ENCODE peak calls at places on chromosomes 2 and 18, in ten cellular contexts. One of them, this sample, is unnamed.

GRCh38 chr2:188410504-188411235 is 119.0 kb downstream of the GULP1 start:
- DNase-seq in fibroblast of the aortic adventitia: no peak
- DNase-seq in GM12878: no peak
- DNase-seq in right lobe of liver: no peak
- DNase-seq in right atrium auricular region: no peak
- DNase-seq in DND-41: no peak
- DNase-seq in lung: no peak
- DNase-seq in BJ: no peak
- DNase-seq in ascending aorta: no peak
- DNase-seq in Panc1: no peak
- DNase-seq in this sample: peak; percentile 30

GRCh38 chr2:22894761-22895160 is 490.2 kb upstream of the KLHL29 start:
- DNase-seq in fibroblast of the aortic adventitia: no peak
- DNase-seq in GM12878: no peak
- DNase-seq in right lobe of liver: no peak
- DNase-seq in right atrium auricular region: no peak
- DNase-seq in DND-41: no peak
- DNase-seq in lung: no peak
- DNase-seq in BJ: no peak
- DNase-seq in ascending aorta: no peak
- DNase-seq in Panc1: no peak
- DNase-seq in this sample: no peak

GRCh38 chr18:41073372-41073954 is 881.6 kb upstream of the PIK3C3 start:
- DNase-seq in fibroblast of the aortic adventitia: peak; percentile 54
- DNase-seq in GM12878: no peak
- DNase-seq in right lobe of liver: no peak
- DNase-seq in right atrium auricular region: no peak
- DNase-seq in DND-41: no peak
- DNase-seq in lung: no peak
- DNase-seq in BJ: peak; percentile 77
- DNase-seq in ascending aorta: no peak
- DNase-seq in Panc1: no peak
- DNase-seq in this sample: peak; percentile 38

GRCh38 chr18:57148263-57148662 is 1.4 kb downstream of the BOD1L2 start:
- DNase-seq in fibroblast of the aortic adventitia: no peak
- DNase-seq in GM12878: no peak
- DNase-seq in right lobe of liver: no peak
- DNase-seq in right atrium auricular region: no peak
- DNase-seq in DND-41: no peak
- DNase-seq in lung: no peak
- DNase-seq in BJ: no peak
- DNase-seq in ascending aorta: no peak
- DNase-seq in Panc1: no peak
- DNase-seq in this sample: no peak

GRCh38 chr18:25225152-25225551 is 126.8 kb downstream of the ZNF521 start:
- DNase-seq in fibroblast of the aortic adventitia: no peak
- DNase-seq in GM12878: no peak
- DNase-seq in right lobe of liver: no peak
- DNase-seq in right atrium auricular region: no peak
- DNase-seq in DND-41: no peak
- DNase-seq in lung: no peak
- DNase-seq in BJ: no peak
- DNase-seq in ascending aorta: no peak
- DNase-seq in Panc1: no peak
- DNase-seq in this sample: no peak

GRCh38 chr2:203559640-203560039 is 24.5 kb upstream of the RAPH1 start:
- DNase-seq in fibroblast of the aortic adventitia: no peak
- DNase-seq in GM12878: no peak
- DNase-seq in right lobe of liver: no peak
- DNase-seq in right atrium auricular region: no peak
- DNase-seq in DND-41: no peak
- DNase-seq in lung: no peak
- DNase-seq in BJ: no peak
- DNase-seq in ascending aorta: no peak
- DNase-seq in Panc1: no peak
- DNase-seq in this sample: no peak

GRCh38 chr2:96916156-96917007 is 46.5 kb upstream of the SEMA4C start:
- DNase-seq in fibroblast of the aortic adventitia: no peak
- DNase-seq in GM12878: no peak
- DNase-seq in right lobe of liver: no peak
- DNase-seq in right atrium auricular region: no peak
- DNase-seq in DND-41: no peak
- DNase-seq in lung: no peak
- DNase-seq in BJ: no peak
- DNase-seq in ascending aorta: no peak
- DNase-seq in Panc1: no peak
- DNase-seq in this sample: peak; percentile 21

GRCh38 chr2:207107551-207107950 is 58.2 kb downstream of the KLF7 start:
- DNase-seq in fibroblast of the aortic adventitia: no peak
- DNase-seq in GM12878: no peak
- DNase-seq in right lobe of liver: no peak
- DNase-seq in right atrium auricular region: no peak
- DNase-seq in DND-41: no peak
- DNase-seq in lung: no peak
- DNase-seq in BJ: no peak
- DNase-seq in ascending aorta: no peak
- DNase-seq in Panc1: no peak
- DNase-seq in this sample: no peak

DNA sequence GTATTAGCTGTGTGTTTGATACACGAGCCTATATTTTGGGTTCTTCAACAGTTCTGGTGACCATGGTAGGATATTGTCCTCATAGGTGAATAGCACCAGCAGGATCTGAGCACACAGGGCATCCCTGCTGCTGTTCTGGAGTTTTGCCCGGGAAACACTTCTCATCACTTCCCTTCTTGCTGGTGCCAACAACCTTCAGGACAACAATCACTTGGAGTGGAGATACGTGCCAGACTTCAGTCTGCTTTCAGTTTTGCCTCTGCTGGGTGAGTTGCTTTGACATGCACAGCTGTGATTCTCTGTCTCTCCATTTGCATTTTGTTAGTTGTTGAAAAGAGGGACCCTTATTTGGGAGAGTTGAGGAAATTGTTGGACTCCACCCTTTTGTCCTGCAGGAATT is 1347.2 kb upstream of the DDX18 start:
- DNase-seq in fibroblast of the aortic adventitia: no peak
- DNase-seq in GM12878: no peak
- DNase-seq in right lobe of liver: no peak
- DNase-seq in right atrium auricular region: no peak
- DNase-seq in DND-41: no peak
- DNase-seq in lung: no peak
- DNase-seq in BJ: no peak
- DNase-seq in ascending aorta: no peak
- DNase-seq in Panc1: no peak
- DNase-seq in this sample: no peak
- H3K4me3 ChIP-seq in fibroblast of the aortic adventitia: no peak overlapping the region
- H3K4me3 ChIP-seq in GM12878: no peak overlapping the region
- H3K4me3 ChIP-seq in right lobe of liver: no peak overlapping the region
- H3K4me3 ChIP-seq in right atrium auricular region: no peak overlapping the region
- H3K4me3 ChIP-seq in DND-41: no peak overlapping the region
- H3K4me3 ChIP-seq in lung: no peak overlapping the region
- H3K4me3 ChIP-seq in BJ: no peak overlapping the region
- H3K4me3 ChIP-seq in ascending aorta: no peak overlapping the region
- H3K4me3 ChIP-seq in Panc1: no peak overlapping the region
- H3K4me3 ChIP-seq in this sample: no peak overlapping the region

GRCh38 chr2:240280621-240281020 is 140.2 kb upstream of the OTOS start:
- DNase-seq in fibroblast of the aortic adventitia: no peak
- DNase-seq in GM12878: no peak
- DNase-seq in right lobe of liver: no peak
- DNase-seq in right atrium auricular region: no peak
- DNase-seq in DND-41: no peak
- DNase-seq in lung: no peak
- DNase-seq in BJ: no peak
- DNase-seq in ascending aorta: no peak
- DNase-seq in Panc1: no peak
- DNase-seq in this sample: no peak

GRCh38 chr2:240275386-240275785 is 134.9 kb upstream of the OTOS start:
- DNase-seq in fibroblast of the aortic adventitia: peak; percentile 43
- DNase-seq in GM12878: no peak
- DNase-seq in right lobe of liver: no peak
- DNase-seq in right atrium auricular region: no peak
- DNase-seq in DND-41: no peak
- DNase-seq in lung: no peak
- DNase-seq in BJ: no peak
- DNase-seq in ascending aorta: no peak
- DNase-seq in Panc1: no peak
- DNase-seq in this sample: no peak

GRCh38 chr2:240277807-240278522 is 137.5 kb upstream of the OTOS start:
- DNase-seq in fibroblast of the aortic adventitia: no peak
- DNase-seq in GM12878: no peak
- DNase-seq in right lobe of liver: no peak
- DNase-seq in right atrium auricular region: no peak
- DNase-seq in DND-41: no peak
- DNase-seq in lung: no peak
- DNase-seq in BJ: no peak
- DNase-seq in ascending aorta: no peak
- DNase-seq in Panc1: no peak
- DNase-seq in this sample: no peak

GRCh38 chr2:240278661-240279060 is 138.2 kb upstream of the OTOS start:
- DNase-seq in fibroblast of the aortic adventitia: peak; percentile 43
- DNase-seq in GM12878: no peak
- DNase-seq in right lobe of liver: no peak
- DNase-seq in right atrium auricular region: no peak
- DNase-seq in DND-41: no peak
- DNase-seq in lung: no peak
- DNase-seq in BJ: no peak
- DNase-seq in ascending aorta: no peak
- DNase-seq in Panc1: no peak
- DNase-seq in this sample: peak; percentile 47

DNA sequence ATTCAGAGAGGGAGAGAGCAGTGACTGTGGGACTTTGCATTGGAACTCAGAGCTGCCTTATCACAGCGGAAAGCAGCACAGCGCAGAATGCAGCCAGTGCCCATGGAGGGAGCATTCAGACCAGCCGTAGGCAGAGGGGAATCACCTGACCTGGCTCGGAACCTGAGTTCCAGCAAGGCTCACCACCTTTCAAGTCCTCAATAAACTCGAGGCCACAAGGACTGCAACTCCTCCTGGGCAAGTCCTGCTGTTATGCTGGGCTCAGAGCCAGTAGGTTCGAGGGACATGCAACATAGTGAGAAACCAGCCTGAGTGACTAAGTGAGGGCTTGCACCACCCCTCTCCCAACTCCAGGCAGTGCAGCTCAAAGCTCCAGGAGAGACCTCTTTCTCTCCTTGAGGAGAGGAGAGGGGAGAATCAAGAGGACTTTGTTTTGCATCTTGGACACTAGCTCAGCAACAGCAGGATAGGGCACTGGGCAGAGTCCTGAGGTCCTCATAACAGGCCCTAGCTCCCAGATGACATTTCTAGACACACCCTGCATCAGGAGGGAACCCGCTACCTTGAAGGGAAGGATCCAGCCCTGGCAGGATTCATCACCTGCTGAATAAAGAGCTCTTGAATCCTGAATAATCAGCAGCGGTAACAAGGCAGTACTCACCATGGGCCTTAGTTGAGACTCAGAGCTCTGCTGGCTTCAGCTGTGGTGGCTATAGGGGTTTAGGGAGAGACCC is 136.8 kb upstream of the OTOS start:
- DNase-seq in fibroblast of the aortic adventitia: peak; percentile 63
- DNase-seq in GM12878: no peak
- DNase-seq in right lobe of liver: no peak
- DNase-seq in right atrium auricular region: no peak
- DNase-seq in DND-41: no peak
- DNase-seq in lung: peak; percentile 49
- DNase-seq in BJ: no peak
- DNase-seq in ascending aorta: peak; percentile 44
- DNase-seq in Panc1: no peak
- DNase-seq in this sample: peak; percentile 80
- TF ChIP-seq CTCF in fibroblast of the aortic adventitia: no peak
- TF ChIP-seq CTCF in GM12878: no peak
- TF ChIP-seq CTCF in right lobe of liver: no peak
- TF ChIP-seq CTCF in right atrium auricular region: no peak
- TF ChIP-seq CTCF in DND-41: no peak
- TF ChIP-seq CTCF in lung: no peak
- TF ChIP-seq CTCF in BJ: no peak
- TF ChIP-seq CTCF in ascending aorta: peak; percentile 8
- TF ChIP-seq CTCF in Panc1: no peak
- TF ChIP-seq CTCF in this sample: no peak

GRCh38 chr2:17813015-17813741 is 3.1 kb upstream of the MSGN1 start:
- DNase-seq in fibroblast of the aortic adventitia: no peak
- DNase-seq in GM12878: no peak
- DNase-seq in right lobe of liver: no peak
- DNase-seq in right atrium auricular region: no peak
- DNase-seq in DND-41: no peak
- DNase-seq in lung: no peak
- DNase-seq in BJ: no peak
- DNase-seq in ascending aorta: no peak
- DNase-seq in Panc1: no peak
- DNase-seq in this sample: peak; percentile 16
- H3K4me3 ChIP-seq in fibroblast of the aortic adventitia: no peak overlapping the region
- H3K4me3 ChIP-seq in GM12878: peak overlapping the region; percentile 11
- H3K4me3 ChIP-seq in right lobe of liver: no peak overlapping the region
- H3K4me3 ChIP-seq in right atrium auricular region: no peak overlapping the region
- H3K4me3 ChIP-seq in DND-41: no peak overlapping the region
- H3K4me3 ChIP-seq in lung: no peak overlapping the region
- H3K4me3 ChIP-seq in BJ: no peak overlapping the region
- H3K4me3 ChIP-seq in ascending aorta: no peak overlapping the region
- H3K4me3 ChIP-seq in Panc1: no peak overlapping the region
- H3K4me3 ChIP-seq in this sample: no peak overlapping the region

GRCh38 chr2:26058390-26058789 is 24.5 kb downstream of the RAB10 start:
- DNase-seq in fibroblast of the aortic adventitia: no peak
- DNase-seq in GM12878: no peak
- DNase-seq in right lobe of liver: peak; percentile 48
- DNase-seq in right atrium auricular region: no peak
- DNase-seq in DND-41: no peak
- DNase-seq in lung: no peak
- DNase-seq in BJ: no peak
- DNase-seq in ascending aorta: no peak
- DNase-seq in Panc1: no peak
- DNase-seq in this sample: no peak

GRCh38 chr2:26061539-26061938 is 27.7 kb downstream of the RAB10 start:
- DNase-seq in fibroblast of the aortic adventitia: no peak
- DNase-seq in GM12878: no peak
- DNase-seq in right lobe of liver: no peak
- DNase-seq in right atrium auricular region: no peak
- DNase-seq in DND-41: no peak
- DNase-seq in lung: no peak
- DNase-seq in BJ: no peak
- DNase-seq in ascending aorta: no peak
- DNase-seq in Panc1: no peak
- DNase-seq in this sample: no peak

GRCh38 chr2:26054598-26055348 is 20.9 kb downstream of the RAB10 start:
- DNase-seq in fibroblast of the aortic adventitia: peak; percentile 10
- DNase-seq in GM12878: no peak
- DNase-seq in right lobe of liver: no peak
- DNase-seq in right atrium auricular region: no peak
- DNase-seq in DND-41: no peak
- DNase-seq in lung: no peak
- DNase-seq in BJ: no peak
- DNase-seq in ascending aorta: no peak
- DNase-seq in Panc1: no peak
- DNase-seq in this sample: no peak

GRCh38 chr2:26064846-26065245 is 31.0 kb downstream of the RAB10 start:
- DNase-seq in fibroblast of the aortic adventitia: no peak
- DNase-seq in GM12878: no peak
- DNase-seq in right lobe of liver: no peak
- DNase-seq in right atrium auricular region: no peak
- DNase-seq in DND-41: no peak
- DNase-seq in lung: no peak
- DNase-seq in BJ: no peak
- DNase-seq in ascending aorta: no peak
- DNase-seq in Panc1: no peak
- DNase-seq in this sample: no peak

GRCh38 chr2:26059542-26059941 is 25.7 kb downstream of the RAB10 start:
- DNase-seq in fibroblast of the aortic adventitia: peak; percentile 23
- DNase-seq in GM12878: no peak
- DNase-seq in right lobe of liver: no peak
- DNase-seq in right atrium auricular region: no peak
- DNase-seq in DND-41: no peak
- DNase-seq in lung: no peak
- DNase-seq in BJ: no peak
- DNase-seq in ascending aorta: no peak
- DNase-seq in Panc1: no peak
- DNase-seq in this sample: no peak
- TF ChIP-seq CTCF in fibroblast of the aortic adventitia: peak; percentile 12
- TF ChIP-seq CTCF in GM12878: no peak
- TF ChIP-seq CTCF in right lobe of liver: no peak
- TF ChIP-seq CTCF in right atrium auricular region: no peak
- TF ChIP-seq CTCF in DND-41: no peak
- TF ChIP-seq CTCF in lung: no peak
- TF ChIP-seq CTCF in BJ: no peak
- TF ChIP-seq CTCF in ascending aorta: no peak
- TF ChIP-seq CTCF in Panc1: no peak
- TF ChIP-seq CTCF in this sample: no peak